ENCODE peak calls at places on chromosomes 3 and 15, in eight cellular contexts. One of them, this sample, is unnamed.

GRCh38 chr3:23157331-23157730 is 45.8 kb upstream of the UBE2E2 start:
- DNase-seq in mucosa of gallbladder: no peak
- DNase-seq in HT1080: no peak
- DNase-seq in activated CD4-positive, alpha-beta T cell treated with anti-CD3 and anti-CD28 coated beads, Interleukin-2, amount 50 U/mL, for 1 hour: no peak
- DNase-seq in AG20443: no peak
- DNase-seq in GM12865: no peak
- DNase-seq in aorta: no peak
- DNase-seq in cardiac fibroblast: no peak
- DNase-seq in this sample: no peak

GRCh38 chr3:9388562-9389272 is 8.7 kb upstream of the SETD5 start:
- DNase-seq in AG20443: no peak
- DNase-seq in activated CD4-positive, alpha-beta T cell treated with anti-CD3 and anti-CD28 coated beads, Interleukin-2, amount 50 U/mL, for 1 hour: no peak
- DNase-seq in mucosa of gallbladder: no peak
- DNase-seq in HT1080: no peak
- DNase-seq in GM12865: no peak
- DNase-seq in aorta: no peak
- DNase-seq in cardiac fibroblast: no peak
- DNase-seq in this sample: no peak

GRCh38 chr15:91049378-91050127 is 27.2 kb upstream of the VPS33B start:
- DNase-seq in activated CD4-positive, alpha-beta T cell treated with anti-CD3 and anti-CD28 coated beads, Interleukin-2, amount 50 U/mL, for 1 hour: peak; percentile 51
- DNase-seq in cardiac fibroblast: peak; percentile 78
- DNase-seq in AG20443: peak; percentile 75
- DNase-seq in GM12865: peak; percentile 77
- DNase-seq in HT1080: peak; percentile 65
- DNase-seq in mucosa of gallbladder: peak; percentile 70
- DNase-seq in aorta: no peak
- DNase-seq in this sample: peak; percentile 17

GRCh38 chr3:15797600-15798303 is at the start of gene ANKRD28:
- DNase-seq in GM12865: peak; percentile 55
- DNase-seq in mucosa of gallbladder: no peak
- DNase-seq in aorta: no peak
- DNase-seq in AG20443: peak; percentile 57
- DNase-seq in cardiac fibroblast: peak; percentile 97
- DNase-seq in activated CD4-positive, alpha-beta T cell treated with anti-CD3 and anti-CD28 coated beads, Interleukin-2, amount 50 U/mL, for 1 hour: no peak
- DNase-seq in HT1080: peak; percentile 99
- DNase-seq in this sample: peak; percentile 11

GRCh38 chr15:100879461-100880138 is at the start of gene ALDH1A3:
- DNase-seq in activated CD4-positive, alpha-beta T cell treated with anti-CD3 and anti-CD28 coated beads, Interleukin-2, amount 50 U/mL, for 1 hour: no peak
- DNase-seq in HT1080: no peak
- DNase-seq in GM12865: peak; percentile 36
- DNase-seq in AG20443: peak; percentile 86
- DNase-seq in mucosa of gallbladder: no peak
- DNase-seq in cardiac fibroblast: peak; percentile 74
- DNase-seq in aorta: no peak
- DNase-seq in this sample: no peak

GRCh38 chr15:74571191-74571590 is 30.2 kb downstream of the ARID3B start:
- DNase-seq in cardiac fibroblast: no peak
- DNase-seq in activated CD4-positive, alpha-beta T cell treated with anti-CD3 and anti-CD28 coated beads, Interleukin-2, amount 50 U/mL, for 1 hour: no peak
- DNase-seq in AG20443: no peak
- DNase-seq in mucosa of gallbladder: no peak
- DNase-seq in HT1080: no peak
- DNase-seq in aorta: no peak
- DNase-seq in GM12865: no peak
- DNase-seq in this sample: no peak

GRCh38 chr15:85689729-85690128 is 105.0 kb downstream of the KLHL25 start:
- DNase-seq in mucosa of gallbladder: peak; percentile 56
- DNase-seq in AG20443: peak; percentile 67
- DNase-seq in GM12865: peak; percentile 94
- DNase-seq in aorta: no peak
- DNase-seq in cardiac fibroblast: peak; percentile 84
- DNase-seq in activated CD4-positive, alpha-beta T cell treated with anti-CD3 and anti-CD28 coated beads, Interleukin-2, amount 50 U/mL, for 1 hour: peak; percentile 63
- DNase-seq in HT1080: no peak
- DNase-seq in this sample: no peak

GRCh38 chr3:106277731-106278130 is 408.9 kb upstream of the CBLB start:
- DNase-seq in HT1080: no peak
- DNase-seq in GM12865: no peak
- DNase-seq in cardiac fibroblast: no peak
- DNase-seq in AG20443: no peak
- DNase-seq in mucosa of gallbladder: no peak
- DNase-seq in aorta: no peak
- DNase-seq in activated CD4-positive, alpha-beta T cell treated with anti-CD3 and anti-CD28 coated beads, Interleukin-2, amount 50 U/mL, for 1 hour: no peak
- DNase-seq in this sample: no peak

GRCh38 chr3:156448300-156448699 is 106.6 kb downstream of the SSR3 start:
- DNase-seq in aorta: no peak
- DNase-seq in AG20443: peak; percentile 64
- DNase-seq in mucosa of gallbladder: no peak
- DNase-seq in cardiac fibroblast: peak; percentile 46
- DNase-seq in HT1080: peak; percentile 44
- DNase-seq in activated CD4-positive, alpha-beta T cell treated with anti-CD3 and anti-CD28 coated beads, Interleukin-2, amount 50 U/mL, for 1 hour: peak; percentile 29
- DNase-seq in GM12865: peak; percentile 64
- DNase-seq in this sample: no peak

GRCh38 chr3:13113346-13114335 is 40.4 kb upstream of the IQSEC1 start:
- DNase-seq in GM12865: peak; percentile 22
- DNase-seq in aorta: peak; percentile 63
- DNase-seq in mucosa of gallbladder: no peak
- DNase-seq in cardiac fibroblast: no peak
- DNase-seq in activated CD4-positive, alpha-beta T cell treated with anti-CD3 and anti-CD28 coated beads, Interleukin-2, amount 50 U/mL, for 1 hour: no peak
- DNase-seq in AG20443: no peak
- DNase-seq in HT1080: no peak
- DNase-seq in this sample: no peak

GRCh38 chr3:140349938-140350337 is 327.9 kb upstream of the TRIM42 start:
- DNase-seq in HT1080: no peak
- DNase-seq in GM12865: no peak
- DNase-seq in mucosa of gallbladder: no peak
- DNase-seq in activated CD4-positive, alpha-beta T cell treated with anti-CD3 and anti-CD28 coated beads, Interleukin-2, amount 50 U/mL, for 1 hour: no peak
- DNase-seq in AG20443: no peak
- DNase-seq in cardiac fibroblast: no peak
- DNase-seq in aorta: no peak
- DNase-seq in this sample: no peak

GRCh38 chr15:74464897-74465296 is 3.9 kb upstream of the UBL7 start:
- DNase-seq in cardiac fibroblast: no peak
- DNase-seq in HT1080: peak; percentile 26
- DNase-seq in activated CD4-positive, alpha-beta T cell treated with anti-CD3 and anti-CD28 coated beads, Interleukin-2, amount 50 U/mL, for 1 hour: no peak
- DNase-seq in mucosa of gallbladder: no peak
- DNase-seq in AG20443: no peak
- DNase-seq in GM12865: no peak
- DNase-seq in aorta: no peak
- DNase-seq in this sample: no peak

GRCh38 chr15:67782592-67782991 is 42.7 kb upstream of the SKOR1 start:
- DNase-seq in mucosa of gallbladder: no peak
- DNase-seq in HT1080: no peak
- DNase-seq in activated CD4-positive, alpha-beta T cell treated with anti-CD3 and anti-CD28 coated beads, Interleukin-2, amount 50 U/mL, for 1 hour: no peak
- DNase-seq in aorta: no peak
- DNase-seq in AG20443: no peak
- DNase-seq in GM12865: no peak
- DNase-seq in cardiac fibroblast: no peak
- DNase-seq in this sample: no peak

GRCh38 chr15:95734422-95735316 is 595.8 kb upstream of the NR2F2 start:
- DNase-seq in aorta: no peak
- DNase-seq in mucosa of gallbladder: no peak
- DNase-seq in activated CD4-positive, alpha-beta T cell treated with anti-CD3 and anti-CD28 coated beads, Interleukin-2, amount 50 U/mL, for 1 hour: no peak
- DNase-seq in HT1080: peak; percentile 81
- DNase-seq in cardiac fibroblast: peak; percentile 72
- DNase-seq in AG20443: no peak
- DNase-seq in GM12865: no peak
- DNase-seq in this sample: no peak

GRCh38 chr3:126064627-126065258 is 19.2 kb downstream of the SLC41A3 start:
- DNase-seq in AG20443: no peak
- DNase-seq in cardiac fibroblast: no peak
- DNase-seq in GM12865: no peak
- DNase-seq in aorta: no peak
- DNase-seq in HT1080: no peak
- DNase-seq in mucosa of gallbladder: no peak
- DNase-seq in activated CD4-positive, alpha-beta T cell treated with anti-CD3 and anti-CD28 coated beads, Interleukin-2, amount 50 U/mL, for 1 hour: no peak
- DNase-seq in this sample: no peak

GRCh38 chr3:128366652-128367051 is 100.0 kb downstream of the DNAJB8 start:
- DNase-seq in activated CD4-positive, alpha-beta T cell treated with anti-CD3 and anti-CD28 coated beads, Interleukin-2, amount 50 U/mL, for 1 hour: no peak
- DNase-seq in AG20443: no peak
- DNase-seq in mucosa of gallbladder: no peak
- DNase-seq in cardiac fibroblast: no peak
- DNase-seq in aorta: peak; percentile 20
- DNase-seq in HT1080: peak; percentile 69
- DNase-seq in GM12865: no peak
- DNase-seq in this sample: no peak

GRCh38 chr15:93047621-93048425 is 41.2 kb downstream of the RGMA start:
- DNase-seq in AG20443: no peak
- DNase-seq in GM12865: no peak
- DNase-seq in cardiac fibroblast: no peak
- DNase-seq in activated CD4-positive, alpha-beta T cell treated with anti-CD3 and anti-CD28 coated beads, Interleukin-2, amount 50 U/mL, for 1 hour: peak; percentile 24
- DNase-seq in HT1080: no peak
- DNase-seq in aorta: no peak
- DNase-seq in mucosa of gallbladder: no peak
- DNase-seq in this sample: no peak

GRCh38 chr3:15989419-15989818 is 185.1 kb upstream of the GALNT15 start:
- DNase-seq in cardiac fibroblast: peak; percentile 6
- DNase-seq in mucosa of gallbladder: no peak
- DNase-seq in aorta: no peak
- DNase-seq in GM12865: no peak
- DNase-seq in AG20443: no peak
- DNase-seq in activated CD4-positive, alpha-beta T cell treated with anti-CD3 and anti-CD28 coated beads, Interleukin-2, amount 50 U/mL, for 1 hour: no peak
- DNase-seq in HT1080: no peak
- DNase-seq in this sample: no peak

GRCh38 chr3:17850448-17850847 is 108.0 kb upstream of the TBC1D5 start:
- DNase-seq in mucosa of gallbladder: no peak
- DNase-seq in AG20443: peak; percentile 74
- DNase-seq in GM12865: no peak
- DNase-seq in HT1080: no peak
- DNase-seq in activated CD4-positive, alpha-beta T cell treated with anti-CD3 and anti-CD28 coated beads, Interleukin-2, amount 50 U/mL, for 1 hour: no peak
- DNase-seq in cardiac fibroblast: peak; percentile 33
- DNase-seq in aorta: no peak
- DNase-seq in this sample: no peak

GRCh38 chr3:153052096-153052460 is 109.9 kb upstream of the RAP2B start:
- DNase-seq in cardiac fibroblast: peak; percentile 86
- DNase-seq in AG20443: peak; percentile 74
- DNase-seq in HT1080: peak; percentile 99
- DNase-seq in mucosa of gallbladder: no peak
- DNase-seq in GM12865: no peak
- DNase-seq in aorta: peak; percentile 84
- DNase-seq in activated CD4-positive, alpha-beta T cell treated with anti-CD3 and anti-CD28 coated beads, Interleukin-2, amount 50 U/mL, for 1 hour: no peak
- DNase-seq in this sample: no peak

GRCh38 chr15:92343869-92344643 is 49.6 kb upstream of the ST8SIA2 start:
- DNase-seq in AG20443: no peak
- DNase-seq in activated CD4-positive, alpha-beta T cell treated with anti-CD3 and anti-CD28 coated beads, Interleukin-2, amount 50 U/mL, for 1 hour: no peak
- DNase-seq in aorta: no peak
- DNase-seq in GM12865: no peak
- DNase-seq in mucosa of gallbladder: no peak
- DNase-seq in cardiac fibroblast: no peak
- DNase-seq in HT1080: no peak
- DNase-seq in this sample: no peak

GRCh38 chr15:59885832-59886231 is 118.3 kb upstream of the FOXB1 start:
- DNase-seq in cardiac fibroblast: peak; percentile 8
- DNase-seq in aorta: no peak
- DNase-seq in HT1080: peak; percentile 28
- DNase-seq in mucosa of gallbladder: no peak
- DNase-seq in AG20443: no peak
- DNase-seq in GM12865: no peak
- DNase-seq in activated CD4-positive, alpha-beta T cell treated with anti-CD3 and anti-CD28 coated beads, Interleukin-2, amount 50 U/mL, for 1 hour: no peak
- DNase-seq in this sample: peak; percentile 82

GRCh38 chr3:76668653-76669052 is 371.2 kb upstream of the ROBO2 start:
- DNase-seq in GM12865: peak; percentile 4
- DNase-seq in cardiac fibroblast: no peak
- DNase-seq in activated CD4-positive, alpha-beta T cell treated with anti-CD3 and anti-CD28 coated beads, Interleukin-2, amount 50 U/mL, for 1 hour: no peak
- DNase-seq in HT1080: no peak
- DNase-seq in AG20443: no peak
- DNase-seq in mucosa of gallbladder: no peak
- DNase-seq in aorta: no peak
- DNase-seq in this sample: no peak

GRCh38 chr15:45522179-45522930 is at the start of gene SLC30A4:
- DNase-seq in activated CD4-positive, alpha-beta T cell treated with anti-CD3 and anti-CD28 coated beads, Interleukin-2, amount 50 U/mL, for 1 hour: peak; percentile 50
- DNase-seq in AG20443: peak; percentile 95
- DNase-seq in GM12865: peak; percentile 68
- DNase-seq in aorta: peak; percentile 88
- DNase-seq in mucosa of gallbladder: peak; percentile 54
- DNase-seq in HT1080: peak; percentile 53
- DNase-seq in cardiac fibroblast: peak; percentile 70
- DNase-seq in this sample: no peak

GRCh38 chr3:46715507-46716175 is 2.0 kb downstream of the PRSS50 start:
- DNase-seq in HT1080: no peak
- DNase-seq in aorta: peak; percentile 41
- DNase-seq in AG20443: peak; percentile 7
- DNase-seq in mucosa of gallbladder: no peak
- DNase-seq in GM12865: no peak
- DNase-seq in activated CD4-positive, alpha-beta T cell treated with anti-CD3 and anti-CD28 coated beads, Interleukin-2, amount 50 U/mL, for 1 hour: no peak
- DNase-seq in cardiac fibroblast: no peak
- DNase-seq in this sample: no peak